ENCODE peak calls at places on chromosome 20, in five cellular contexts. A, L, O, Q and G are unnamed samples.

GRCh38 chr20:2578430-2579192 is 42.2 kb downstream of the TMC2 start:
- DNase-seq in A (no peak), L (no peak), O (no peak), Q (no peak), G (no peak)

GRCh38 chr20:59752101-59752586 is 147.8 kb downstream of the PHACTR3 start:
- DNase-seq in A (no peak), L (peak), O (no peak), Q (peak), G (no peak)

GRCh38 chr20:23585449-23585807 is 17.1 kb upstream of the CST9L start:
- DNase-seq in A (no peak), L (no peak), O (no peak), Q (no peak), G (no peak)

GRCh38 chr20:53580376-53581111 is 13.1 kb downstream of the ZNF217 start:
- DNase-seq in A (no peak), L (no peak), O (no peak), Q (no peak), G (no peak)

GRCh38 chr20:6994452-6994851 is 227.0 kb downstream of the BMP2 start:
- DNase-seq in A (no peak), L (no peak), O (peak), Q (no peak), G (no peak)

GRCh38 chr20:54014301-54014914 is 56.0 kb downstream of the BCAS1 start:
- DNase-seq in A (no peak), L (no peak), O (no peak), Q (no peak), G (no peak)

GRCh38 chr20:26209171-26209941 is 512.7 kb upstream of the ZNF337 start:
- DNase-seq in A (no peak), L (no peak), O (no peak), Q (peak), G (no peak)

GRCh38 chr20:41279546-41280225 is 37.8 kb downstream of the ZHX3 start:
- DNase-seq in A (no peak), L (peak), O (no peak), Q (peak), G (no peak)

GRCh38 chr20:64224344-64225165 is 31.0 kb upstream of the PCMTD2 start:
- DNase-seq in A (no peak), L (no peak), O (peak), Q (no peak), G (no peak)

GRCh38 chr20:23217023-23217422 is 130.9 kb upstream of the CD93 start:
- DNase-seq in A (no peak), L (no peak), O (no peak), Q (no peak), G (no peak)

GRCh38 chr20:402496-402885 is 5.6 kb upstream of the RBCK1 start:
- DNase-seq in A (no peak), L (no peak), O (no peak), Q (no peak), G (no peak)

GRCh38 chr20:3165473-3166337 is 6.0 kb upstream of the FASTKD5 start:
- DNase-seq in A (no peak), L (no peak), O (peak), Q (peak), G (no peak)

GRCh38 chr20:45935416-45936046 is 1.0 kb downstream of the PCIF1 start:
- DNase-seq in A (no peak), L (no peak), O (no peak), Q (no peak), G (no peak)

GRCh38 chr20:60206259-60206658 is 248.0 kb downstream of the CDH26 start:
- DNase-seq in A (no peak), L (no peak), O (no peak), Q (peak), G (peak)

GRCh38 chr20:42173440-42173839 is 555.3 kb upstream of the CHD6 start:
- DNase-seq in A (no peak), L (no peak), O (no peak), Q (no peak), G (no peak)